ENCODE peak calls at places on chromosomes 12 and 14, in five cellular contexts. One of them, this sample, is unnamed.

GRCh38 chr12:111250251-111250881 is 118.5 kb downstream of the PHETA1 start:
- DNase-seq in trophoblast cell: no peak
- DNase-seq in IMR-90: no peak
- DNase-seq in neuronal stem cell: no peak
- DNase-seq in H1: no peak
- DNase-seq in this sample: no peak

GRCh38 chr12:128322341-128322740 is 55.4 kb downstream of the TMEM132C start:
- DNase-seq in trophoblast cell: no peak
- DNase-seq in IMR-90: no peak
- DNase-seq in neuronal stem cell: no peak
- DNase-seq in H1: no peak
- DNase-seq in this sample: no peak

GRCh38 chr12:92614502-92614901 is 88.3 kb upstream of the PLEKHG7 start:
- DNase-seq in trophoblast cell: no peak
- DNase-seq in IMR-90: no peak
- DNase-seq in neuronal stem cell: no peak
- DNase-seq in H1: no peak
- DNase-seq in this sample: no peak

GRCh38 chr12:89939468-89940215 is 231.0 kb upstream of the ATP2B1 start:
- DNase-seq in trophoblast cell: no peak
- DNase-seq in IMR-90: peak
- DNase-seq in neuronal stem cell: no peak
- DNase-seq in H1: no peak
- DNase-seq in this sample: no peak

GRCh38 chr14:78243187-78243586 is 73.0 kb downstream of the NRXN3 start:
- DNase-seq in trophoblast cell: no peak
- DNase-seq in IMR-90: no peak
- DNase-seq in neuronal stem cell: no peak
- DNase-seq in H1: no peak
- DNase-seq in this sample: no peak

GRCh38 chr12:2168808-2169207 is 116.0 kb downstream of the CACNA1C start:
- DNase-seq in trophoblast cell: peak
- DNase-seq in IMR-90: peak
- DNase-seq in neuronal stem cell: no peak
- DNase-seq in H1: no peak
- DNase-seq in this sample: peak

GRCh38 chr12:2352203-2352602 is 299.4 kb downstream of the CACNA1C start:
- DNase-seq in trophoblast cell: no peak
- DNase-seq in IMR-90: no peak
- DNase-seq in neuronal stem cell: no peak
- DNase-seq in H1: no peak
- DNase-seq in this sample: no peak

GRCh38 chr14:100540926-100541620 is 46.1 kb downstream of the BEGAIN start:
- DNase-seq in trophoblast cell: no peak
- DNase-seq in IMR-90: no peak
- DNase-seq in neuronal stem cell: no peak
- DNase-seq in H1: no peak
- DNase-seq in this sample: no peak

GRCh38 chr12:100528471-100529139 is 44.9 kb upstream of the GAS2L3 start:
- DNase-seq in trophoblast cell: no peak
- DNase-seq in IMR-90: no peak
- DNase-seq in neuronal stem cell: no peak
- DNase-seq in H1: no peak
- DNase-seq in this sample: no peak

GRCh38 chr12:100533326-100533725 is 40.2 kb upstream of the GAS2L3 start:
- DNase-seq in trophoblast cell: peak
- DNase-seq in IMR-90: no peak
- DNase-seq in neuronal stem cell: no peak
- DNase-seq in H1: no peak
- DNase-seq in this sample: no peak

GRCh38 chr12:100529951-100530350 is 43.5 kb upstream of the GAS2L3 start:
- DNase-seq in trophoblast cell: peak
- DNase-seq in IMR-90: no peak
- DNase-seq in neuronal stem cell: no peak
- DNase-seq in H1: no peak
- DNase-seq in this sample: no peak

GRCh38 chr12:100528044-100528443 is 45.4 kb upstream of the GAS2L3 start:
- DNase-seq in trophoblast cell: no peak
- DNase-seq in IMR-90: no peak
- DNase-seq in neuronal stem cell: no peak
- DNase-seq in H1: no peak
- DNase-seq in this sample: no peak
- H3K27ac ChIP-seq in trophoblast cell: no peak
- H3K27ac ChIP-seq in IMR-90: no peak
- H3K27ac ChIP-seq in neuronal stem cell: no peak
- H3K27ac ChIP-seq in H1: no peak
- H3K27ac ChIP-seq in this sample: no peak

GRCh38 chr14:102258136-102258535 is 46.8 kb downstream of the MOK start:
- DNase-seq in trophoblast cell: no peak
- DNase-seq in IMR-90: no peak
- DNase-seq in neuronal stem cell: no peak
- DNase-seq in H1: no peak
- DNase-seq in this sample: no peak

GRCh38 chr14:102251161-102251560 is 53.8 kb downstream of the MOK start:
- DNase-seq in trophoblast cell: peak
- DNase-seq in IMR-90: no peak
- DNase-seq in neuronal stem cell: no peak
- DNase-seq in H1: no peak
- DNase-seq in this sample: no peak

GRCh38 chr14:102252834-102253801 is 51.8 kb downstream of the MOK start:
- DNase-seq in trophoblast cell: no peak
- DNase-seq in IMR-90: no peak
- DNase-seq in neuronal stem cell: no peak
- DNase-seq in H1: no peak
- DNase-seq in this sample: peak

GRCh38 chr14:102256691-102257090 is 48.3 kb downstream of the MOK start:
- DNase-seq in trophoblast cell: no peak
- DNase-seq in IMR-90: peak
- DNase-seq in neuronal stem cell: no peak
- DNase-seq in H1: no peak
- DNase-seq in this sample: no peak

GRCh38 chr14:102255401-102256190 is 49.4 kb downstream of the MOK start:
- DNase-seq in trophoblast cell: no peak
- DNase-seq in IMR-90: peak
- DNase-seq in neuronal stem cell: no peak
- DNase-seq in H1: no peak
- DNase-seq in this sample: peak
- H3K14ac ChIP-seq in trophoblast cell: no peak
- H3K14ac ChIP-seq in IMR-90: peak
- H3K14ac ChIP-seq in neuronal stem cell: no peak
- H3K14ac ChIP-seq in H1: no peak
- H3K14ac ChIP-seq in this sample: no peak

GRCh38 chr12:54285150-54286041 is 4.9 kb downstream of the HNRNPA1 start:
- DNase-seq in trophoblast cell: no peak
- DNase-seq in IMR-90: no peak
- DNase-seq in neuronal stem cell: no peak
- DNase-seq in H1: no peak
- DNase-seq in this sample: no peak
- H3K4me3 ChIP-seq in trophoblast cell: no peak
- H3K4me3 ChIP-seq in IMR-90: no peak
- H3K4me3 ChIP-seq in neuronal stem cell: no peak
- H3K4me3 ChIP-seq in H1: peak
- H3K4me3 ChIP-seq in this sample: peak

GRCh38 chr12:118299791-118300460 is 72.8 kb downstream of the TAOK3 start:
- DNase-seq in trophoblast cell: no peak
- DNase-seq in IMR-90: no peak
- DNase-seq in neuronal stem cell: no peak
- DNase-seq in H1: no peak
- DNase-seq in this sample: no peak
- H3K27ac ChIP-seq in trophoblast cell: no peak
- H3K27ac ChIP-seq in IMR-90: no peak
- H3K27ac ChIP-seq in neuronal stem cell: no peak
- H3K27ac ChIP-seq in H1: no peak
- H3K27ac ChIP-seq in this sample: no peak

GRCh38 chr12:65858831-65859230 is 34.5 kb downstream of the HMGA2 start:
- DNase-seq in trophoblast cell: no peak
- DNase-seq in IMR-90: peak
- DNase-seq in neuronal stem cell: no peak
- DNase-seq in H1: no peak
- DNase-seq in this sample: peak
- H3K14ac ChIP-seq in trophoblast cell: no peak
- H3K14ac ChIP-seq in IMR-90: peak
- H3K14ac ChIP-seq in neuronal stem cell: no peak
- H3K14ac ChIP-seq in H1: no peak
- H3K14ac ChIP-seq in this sample: no peak

GRCh38 chr12:46523863-46524770 is 151.5 kb upstream of the SLC38A2 start:
- DNase-seq in trophoblast cell: peak
- DNase-seq in IMR-90: peak
- DNase-seq in neuronal stem cell: no peak
- DNase-seq in H1: no peak
- DNase-seq in this sample: peak
- H3K4me3 ChIP-seq in trophoblast cell: no peak
- H3K4me3 ChIP-seq in IMR-90: peak
- H3K4me3 ChIP-seq in neuronal stem cell: no peak
- H3K4me3 ChIP-seq in H1: no peak
- H3K4me3 ChIP-seq in this sample: no peak

GRCh38 chr14:104732355-104732804 is 8.4 kb downstream of the ADSS1 start:
- DNase-seq in trophoblast cell: no peak
- DNase-seq in IMR-90: no peak
- DNase-seq in neuronal stem cell: no peak
- DNase-seq in H1: no peak
- DNase-seq in this sample: no peak

GRCh38 chr14:104731925-104732294 is 7.9 kb downstream of the ADSS1 start:
- DNase-seq in trophoblast cell: no peak
- DNase-seq in IMR-90: no peak
- DNase-seq in neuronal stem cell: no peak
- DNase-seq in H1: no peak
- DNase-seq in this sample: no peak

GRCh38 chr14:104734601-104734990 is 10.6 kb downstream of the ADSS1 start:
- DNase-seq in trophoblast cell: no peak
- DNase-seq in IMR-90: no peak
- DNase-seq in neuronal stem cell: no peak
- DNase-seq in H1: no peak
- DNase-seq in this sample: no peak

GRCh38 chr14:104734051-104734587 is 10.1 kb downstream of the ADSS1 start:
- DNase-seq in trophoblast cell: no peak
- DNase-seq in IMR-90: no peak
- DNase-seq in neuronal stem cell: no peak
- DNase-seq in H1: no peak
- DNase-seq in this sample: no peak

GRCh38 chr14:104732931-104733681 is 9.1 kb downstream of the ADSS1 start:
- DNase-seq in trophoblast cell: no peak
- DNase-seq in IMR-90: no peak
- DNase-seq in neuronal stem cell: no peak
- DNase-seq in H1: no peak
- DNase-seq in this sample: no peak
- H3K27ac ChIP-seq in trophoblast cell: no peak
- H3K27ac ChIP-seq in IMR-90: no peak
- H3K27ac ChIP-seq in neuronal stem cell: no peak
- H3K27ac ChIP-seq in H1: no peak
- H3K27ac ChIP-seq in this sample: no peak

DNA sequence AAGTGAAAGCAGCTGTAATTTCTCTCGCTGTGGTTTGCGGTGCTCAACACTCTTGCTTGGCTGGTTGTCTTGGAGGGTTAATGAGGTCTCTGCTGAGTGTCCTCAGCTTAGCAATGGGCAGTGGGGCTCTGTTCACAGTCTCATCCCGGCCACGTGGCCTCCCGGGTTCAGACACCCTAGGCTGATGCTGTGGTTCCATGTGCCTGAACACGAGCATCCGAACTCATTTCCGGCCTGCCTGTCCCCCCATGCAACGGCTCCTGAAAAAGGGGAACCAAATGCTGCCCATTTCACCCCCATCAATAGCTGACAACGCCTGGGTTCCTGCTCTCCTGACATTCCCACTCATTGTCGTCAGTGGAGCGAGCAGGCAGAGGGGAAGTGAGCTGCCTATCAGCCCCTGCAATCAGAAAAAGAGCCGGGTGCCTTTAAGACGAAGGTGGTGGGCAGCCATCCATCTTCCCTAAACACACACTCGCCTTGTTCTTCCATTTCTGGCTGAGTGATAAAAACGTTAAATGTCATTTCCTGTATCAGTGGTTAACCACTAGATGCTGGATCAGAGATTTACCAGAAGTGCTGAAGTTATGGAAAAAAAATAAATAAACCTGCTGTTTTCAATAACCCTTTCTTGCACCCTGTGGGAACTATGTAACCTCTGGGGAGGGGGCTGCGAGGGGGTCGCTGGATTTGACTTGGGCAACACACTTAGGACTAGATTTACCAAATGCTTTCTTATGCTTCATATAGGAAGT is 60.3 kb upstream of the BCL2L14 start:
- DNase-seq in trophoblast cell: peak
- DNase-seq in IMR-90: peak
- DNase-seq in neuronal stem cell: no peak
- DNase-seq in H1: no peak
- DNase-seq in this sample: peak
- H3K14ac ChIP-seq in trophoblast cell: peak
- H3K14ac ChIP-seq in IMR-90: peak
- H3K14ac ChIP-seq in neuronal stem cell: no peak
- H3K14ac ChIP-seq in H1: no peak
- H3K14ac ChIP-seq in this sample: no peak